ENCODE peak calls at places on chromosome 16, in five cellular contexts. V is effector memory CD4-positive, alpha-beta T cell; Y is neuronal stem cell; L is sigmoid colon; I is choroid plexus epithelial cell. N is an unnamed sample.

GRCh38 chr16:3022697-3023414 is 886 bp downstream of the HCFC1R1 start:
- DNase-seq in L (no peak), I (peak), Y (no peak), V (no peak), N (no peak)

GRCh38 chr16:58807276-58807675 is 73.2 kb upstream of the GOT2 start:
- DNase-seq in I (no peak), V (no peak), Y (no peak), L (no peak), N (no peak)

GRCh38 chr16:28935333-28935732 is 3.6 kb downstream of the CD19 start:
- DNase-seq in V (no peak), Y (no peak), L (no peak), I (no peak), N (no peak)

GRCh38 chr16:72091217-72091616 is 2.2 kb downstream of the TXNL4B start:
- DNase-seq in V (no peak), L (no peak), I (no peak), Y (no peak), N (no peak)

GRCh38 chr16:30641378-30641982 is 9.3 kb upstream of the PRR14 start:
- DNase-seq in I (no peak), Y (no peak), L (no peak), V (no peak), N (no peak)

GRCh38 chr16:4261557-4262172 is 11.2 kb downstream of the TFAP4 start:
- DNase-seq in V (no peak), I (no peak), L (no peak), Y (peak), N (no peak)

GRCh38 chr16:6335072-6335471 is 997.6 kb upstream of the RBFOX1 start:
- DNase-seq in Y (peak), V (no peak), L (no peak), I (peak), N (peak)

GRCh38 chr16:88383401-88384221 is 852 bp downstream of the ZNF469 start:
- DNase-seq in Y (no peak), L (peak), V (no peak), I (peak), N (no peak)

GRCh38 chr16:57639172-57639571 is 10.7 kb downstream of the ADGRG1 start:
- DNase-seq in L (no peak), I (no peak), Y (peak), V (no peak), N (peak)

GRCh38 chr16:84820305-84820684 is 510 bp downstream of the CRISPLD2 start:
- DNase-seq in Y (no peak), V (no peak), L (peak), I (no peak), N (no peak)

GRCh38 chr16:5900046-5900445 is 802.5 kb upstream of the EEF2KMT start:
- DNase-seq in Y (no peak), I (no peak), V (no peak), L (no peak), N (no peak)

GRCh38 chr16:30526137-30526822 is at the start of gene ZNF768:
- DNase-seq in V (peak), L (peak), Y (peak), I (peak), N (no peak)

GRCh38 chr16:12879812-12880211 is 21.6 kb upstream of the SHISA9 start:
- DNase-seq in I (no peak), Y (no peak), V (no peak), L (no peak), N (no peak)

GRCh38 chr16:25996052-25996451 is 304.3 kb downstream of the HS3ST4 start:
- DNase-seq in I (no peak), L (no peak), Y (no peak), V (no peak), N (no peak)

GRCh38 chr16:84484579-84485254 is 19.7 kb downstream of the MEAK7 start:
- DNase-seq in Y (no peak), I (peak), L (no peak), V (no peak), N (no peak)

GRCh38 chr16:50677351-50677750 is 3.8 kb downstream of the SNX20 start:
- DNase-seq in L (no peak), I (no peak), V (no peak), Y (no peak), N (no peak)

GRCh38 chr16:85308585-85309540 is 196.6 kb upstream of the CIBAR2 start:
- DNase-seq in L (no peak), V (no peak), Y (no peak), I (no peak), N (no peak)

GRCh38 chr16:24509536-24509935 is 29.8 kb upstream of the RBBP6 start:
- DNase-seq in Y (no peak), V (no peak), L (no peak), I (no peak), N (no peak)

GRCh38 chr16:71356051-71356740 is 2.3 kb upstream of the CALB2 start:
- DNase-seq in I (no peak), Y (no peak), V (no peak), L (no peak), N (no peak)

GRCh38 chr16:79265701-79266100 is 334.8 kb downstream of the MAF start:
- DNase-seq in L (no peak), I (no peak), V (no peak), Y (no peak), N (no peak)

GRCh38 chr16:85579883-85580607 is 33.1 kb upstream of the GSE1 start:
- DNase-seq in I (no peak), Y (no peak), L (no peak), V (no peak), N (no peak)

GRCh38 chr16:75225678-75226515 is 7.1 kb downstream of the CTRB1 start:
- DNase-seq in V (no peak), I (no peak), Y (no peak), L (no peak), N (no peak)

GRCh38 chr16:75226550-75227360 is 8.0 kb downstream of the CTRB1 start:
- DNase-seq in Y (no peak), L (no peak), I (no peak), V (no peak), N (no peak)

GRCh38 chr16:75224281-75224680 is 5.5 kb downstream of the CTRB1 start:
- DNase-seq in V (no peak), I (no peak), L (no peak), Y (no peak), N (no peak)

GRCh38 chr16:75224683-75225082 is 5.9 kb downstream of the CTRB1 start:
- DNase-seq in I (no peak), L (no peak), Y (no peak), V (no peak), N (no peak)

DNA sequence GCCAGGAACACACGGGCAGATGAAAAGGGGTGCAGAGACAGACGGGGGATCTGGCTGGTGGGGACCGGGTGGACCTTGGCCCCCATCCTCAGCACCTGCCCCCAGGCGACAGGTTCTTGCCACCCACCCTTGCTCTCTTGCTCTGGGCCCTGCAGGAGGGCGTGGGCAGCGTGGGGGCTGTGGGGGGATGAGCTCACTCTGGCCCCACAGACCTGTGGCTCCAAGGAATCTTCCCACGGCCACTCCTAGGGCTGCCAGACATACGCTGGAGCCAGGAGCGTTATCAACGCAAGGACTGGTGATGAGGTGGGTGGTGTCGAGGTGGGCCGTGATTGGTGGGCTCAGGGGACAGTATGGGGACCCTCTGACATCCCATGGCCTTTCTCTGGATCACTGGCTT is 6.3 kb downstream of the CTRB1 start:
- DNase-seq in Y (no peak), I (no peak), L (no peak), V (no peak), N (no peak)
- H3K4me3 ChIP-seq in Y (no peak), I (no peak), L (no peak), V (no peak), N (no peak)

DNA sequence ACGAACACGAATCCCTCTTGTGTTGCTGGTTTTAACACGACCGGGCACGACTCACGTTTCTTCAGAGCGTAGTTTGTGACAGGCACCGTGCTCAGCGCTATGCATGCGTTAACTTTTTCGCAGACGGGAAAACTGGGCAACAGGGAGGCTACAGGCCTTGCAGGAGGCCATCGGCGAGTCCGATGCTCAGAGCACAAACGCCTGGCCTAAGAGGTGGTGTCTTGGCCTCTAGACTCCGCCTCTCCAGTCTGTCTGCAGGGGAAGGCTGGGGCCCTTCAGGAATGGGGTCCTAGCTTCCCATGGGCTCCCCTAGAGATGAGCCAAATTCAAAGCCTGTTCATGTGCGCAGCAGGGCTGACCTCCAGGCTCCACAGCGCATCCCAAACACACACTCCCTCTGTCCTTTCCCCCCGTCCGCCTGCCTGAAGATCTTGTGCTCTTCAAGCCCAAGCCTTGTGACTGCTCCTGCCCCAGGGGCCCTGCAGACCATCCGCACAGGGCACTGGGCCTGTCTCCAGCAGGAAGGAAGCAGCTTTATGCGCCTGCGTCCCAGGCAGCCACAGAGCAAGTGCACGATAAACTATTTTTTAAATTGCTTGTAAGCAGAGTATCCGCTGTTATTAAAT is 3.1 kb downstream of the CLCN7 start:
- DNase-seq in I (no peak), Y (no peak), V (no peak), L (no peak), N (no peak)
- H3K4me3 ChIP-seq in I (no peak), Y (no peak), V (no peak), L (no peak), N (no peak)

DNA sequence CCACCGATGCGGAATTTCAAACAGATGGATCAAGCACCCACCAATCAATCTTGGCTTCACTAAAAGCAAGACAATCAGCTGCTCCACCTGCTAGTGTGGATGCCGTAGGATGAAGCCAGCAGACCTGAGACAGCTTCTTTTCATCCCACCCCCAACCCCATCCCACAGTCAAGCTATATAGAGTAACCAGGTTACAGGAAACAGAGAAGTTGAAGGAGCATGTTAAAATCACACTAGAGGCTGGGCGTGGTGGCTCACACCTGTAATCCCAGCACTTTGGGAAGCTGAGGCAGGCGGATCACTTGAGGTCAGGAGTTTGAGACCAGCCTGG is 37.7 kb downstream of the CMTM4 start:
- DNase-seq in Y (no peak), L (no peak), I (no peak), V (no peak), N (no peak)
- H3K4me3 ChIP-seq in Y (no peak), L (no peak), I (no peak), V (no peak), N (no peak)

GRCh38 chr16:1181715-1182671 is 29.1 kb downstream of the CACNA1H start:
- DNase-seq in L (peak), V (no peak), Y (no peak), I (peak), N (no peak)
- H3K4me3 ChIP-seq in L (peak), V (no peak), Y (no peak), I (no peak), N (no peak)

GRCh38 chr16:53948734-53949430 is 244.9 kb downstream of the FTO start:
- DNase-seq in V (no peak), I (no peak), L (no peak), Y (no peak), N (no peak)

GRCh38 chr16:53950677-53951076 is 246.7 kb downstream of the FTO start:
- DNase-seq in Y (no peak), I (no peak), L (no peak), V (no peak), N (no peak)

GRCh38 chr16:53955221-53955875 is 251.4 kb downstream of the FTO start:
- DNase-seq in V (no peak), Y (no peak), L (no peak), I (no peak), N (no peak)

GRCh38 chr16:53949716-53950410 is 245.9 kb downstream of the FTO start:
- DNase-seq in Y (no peak), V (no peak), I (peak), L (no peak), N (no peak)

DNA sequence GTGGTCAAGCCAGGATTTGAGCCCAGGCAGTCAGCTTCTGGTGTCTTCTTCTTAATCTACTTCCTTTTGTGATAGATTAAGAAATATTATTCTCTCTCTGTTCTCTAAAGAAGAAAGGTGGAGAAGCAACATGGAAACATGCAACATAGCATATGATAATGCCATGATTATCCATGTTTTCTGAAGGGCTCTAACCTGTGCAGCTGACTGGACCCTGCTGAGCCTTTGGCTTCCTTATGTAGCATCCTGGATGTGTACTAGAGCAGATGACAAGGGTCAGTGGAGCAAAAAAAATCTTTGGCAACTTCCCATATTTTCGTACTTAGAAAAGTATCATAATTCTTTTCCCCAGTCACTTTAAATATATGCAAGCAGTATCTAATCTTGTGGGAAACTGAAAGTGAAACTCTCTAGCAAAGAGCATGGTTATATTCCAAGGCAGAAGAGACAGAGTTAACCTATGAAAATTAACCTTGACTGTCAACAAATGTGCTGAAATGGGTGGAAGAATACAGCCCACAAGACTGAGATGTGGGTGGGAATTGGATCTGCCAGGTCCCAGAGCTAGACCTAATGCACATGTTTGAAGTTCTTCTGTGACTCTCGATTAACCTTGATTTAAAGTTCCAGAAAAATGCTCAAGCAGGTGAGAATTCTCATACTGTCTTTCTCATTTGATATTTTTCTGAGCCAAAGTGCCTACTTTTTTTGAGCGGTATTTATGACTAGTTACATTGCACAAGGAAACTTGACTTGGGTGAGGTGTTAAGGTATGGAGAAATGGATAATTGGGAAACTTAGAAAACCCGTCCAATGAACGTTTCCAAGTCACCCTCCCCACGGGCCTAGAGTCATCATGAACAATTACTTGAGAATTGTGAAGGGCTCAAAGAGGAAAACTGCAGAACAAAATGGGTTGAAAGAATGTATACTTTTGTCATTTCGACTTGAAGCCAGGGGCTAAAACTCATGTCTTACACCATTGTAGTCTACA is 248.6 kb downstream of the FTO start:
- DNase-seq in V (no peak), Y (no peak), L (no peak), I (peak), N (peak)
- H3K4me3 ChIP-seq in V (no peak), Y (no peak), L (no peak), I (peak), N (peak)